ENCODE peak calls at places on chromosomes 4 and X, in seven cellular contexts. Q is K562, L is SK-N-SH, E is H1, S is GM12878, N is HCT116, J is HepG2. H is an unnamed sample.

GRCh38 chr4:163598489-163598888 is 104.0 kb downstream of the TMA16 start:
- DNase-seq in Q (no peak), L (no peak), E (no peak), S (no peak), N (no peak), J (no peak), H (no peak)

GRCh38 chrX:12480956-12481355 is 310.3 kb upstream of the PRPS2 start:
- DNase-seq in Q (no peak), L (no peak), E (no peak), S (no peak), N (no peak), J (no peak), H (no peak)

GRCh38 chr4:108080752-108081151 is 88.0 kb downstream of the LEF1 start:
- DNase-seq in Q (no peak), L (no peak), E (no peak), S (no peak), N (no peak), J (no peak), H (no peak)

GRCh38 chrX:107924136-107924746 is 57.9 kb downstream of the TEX13B start:
- DNase-seq in Q (no peak), L (no peak), E (no peak), S (no peak), N (no peak), J (no peak), H (no peak)

GRCh38 chrX:56788717-56789122 is 59.7 kb downstream of the NBDY start:
- DNase-seq in Q (peak), L (no peak), E (no peak), S (no peak), N (no peak), J (peak), H (no peak)

GRCh38 chr4:174222266-174222872 is 61.1 kb downstream of the FBXO8 start:
- DNase-seq in Q (peak), L (no peak), E (no peak), S (no peak), N (peak), J (peak), H (peak)

GRCh38 chr4:106208481-106209460 is 107.2 kb downstream of the TBCK start:
- DNase-seq in Q (no peak), L (no peak), E (no peak), S (no peak), N (no peak), J (no peak), H (no peak)

GRCh38 chrX:46381630-46382029 is 163.6 kb downstream of the ZNF674 start:
- DNase-seq in Q (peak), L (no peak), E (no peak), S (peak), N (peak), J (peak), H (no peak)

GRCh38 chr4:113043591-113043990 is 5.9 kb upstream of the ANK2 start:
- DNase-seq in Q (no peak), L (no peak), E (no peak), S (no peak), N (no peak), J (no peak), H (no peak)

GRCh38 chr4:156970501-156971167 is 965 bp downstream of the PDGFC start:
- DNase-seq in Q (no peak), L (peak), E (no peak), S (no peak), N (no peak), J (peak), H (peak)

GRCh38 chr4:35250771-35251170 is 993.5 kb downstream of the ARAP2 start:
- DNase-seq in Q (no peak), L (no peak), E (no peak), S (no peak), N (no peak), J (no peak), H (no peak)

GRCh38 chrX:120358687-120359086 is 3.2 kb upstream of the ATP1B4 start:
- DNase-seq in Q (no peak), L (no peak), E (no peak), S (no peak), N (no peak), J (no peak), H (no peak)

GRCh38 chr4:7478665-7479064 is 43.9 kb upstream of the PSAPL1 start:
- DNase-seq in Q (no peak), L (no peak), E (no peak), S (no peak), N (no peak), J (no peak), H (no peak)

GRCh38 chr4:106444557-106444956 is 76.0 kb upstream of the GIMD1 start:
- DNase-seq in Q (no peak), L (no peak), E (no peak), S (no peak), N (peak), J (peak), H (no peak)

GRCh38 chr4:40980318-40980883 is 230.6 kb downstream of the NSUN7 start:
- DNase-seq in Q (peak), L (no peak), E (no peak), S (no peak), N (no peak), J (peak), H (peak)

GRCh38 chr4:1797298-1797860 is 4.3 kb downstream of the FGFR3 start:
- DNase-seq in Q (no peak), L (no peak), E (no peak), S (no peak), N (no peak), J (no peak), H (no peak)

GRCh38 chr4:100823066-100823992 is 305.5 kb upstream of the EMCN start:
- DNase-seq in Q (no peak), L (no peak), E (no peak), S (peak), N (peak), J (peak), H (no peak)

GRCh38 chr4:22191565-22192301 is 243.2 kb upstream of the KCNIP4 start:
- DNase-seq in Q (no peak), L (no peak), E (no peak), S (no peak), N (no peak), J (no peak), H (no peak)

GRCh38 chr4:72951628-72952027 is 117.9 kb downstream of the COX18 start:
- DNase-seq in Q (no peak), L (no peak), E (no peak), S (no peak), N (no peak), J (no peak), H (no peak)

GRCh38 chrX:103488332-103488731 is 31.0 kb downstream of the RAB40A start:
- DNase-seq in Q (no peak), L (peak), E (no peak), S (no peak), N (peak), J (no peak), H (peak)

GRCh38 chr4:101232074-101232776 is 115.1 kb downstream of the PPP3CA start:
- DNase-seq in Q (no peak), L (no peak), E (no peak), S (no peak), N (no peak), J (no peak), H (no peak)

GRCh38 chrX:72569786-72570185 is 2.9 kb downstream of the HDAC8 start:
- DNase-seq in Q (no peak), L (no peak), E (no peak), S (no peak), N (no peak), J (no peak), H (no peak)

GRCh38 chr4:7763788-7764187 is 175.9 kb downstream of the AFAP1 start:
- DNase-seq in Q (no peak), L (no peak), E (no peak), S (no peak), N (no peak), J (no peak), H (no peak)

GRCh38 chr4:156609421-156609820 is 362.2 kb downstream of the PDGFC start:
- DNase-seq in Q (no peak), L (no peak), E (no peak), S (no peak), N (no peak), J (no peak), H (no peak)

GRCh38 chrX:39905475-39905889 is 192.3 kb downstream of the BCOR start:
- DNase-seq in Q (peak), L (peak), E (no peak), S (no peak), N (no peak), J (no peak), H (no peak)

GRCh38 chr4:56288663-56289062 is 98.6 kb downstream of the AASDH start:
- DNase-seq in Q (no peak), L (no peak), E (no peak), S (no peak), N (no peak), J (no peak), H (no peak)

GRCh38 chr4:147110473-147110872 is 164.8 kb upstream of the TTC29 start:
- DNase-seq in Q (no peak), L (no peak), E (no peak), S (no peak), N (no peak), J (no peak), H (no peak)

GRCh38 chr4:91325495-91325894 is 978.3 kb upstream of the GRID2 start:
- DNase-seq in Q (no peak), L (peak), E (no peak), S (no peak), N (peak), J (no peak), H (no peak)

GRCh38 chrX:11881485-11882170 is 123.6 kb downstream of the MSL3 start:
- DNase-seq in Q (no peak), L (no peak), E (no peak), S (no peak), N (no peak), J (no peak), H (no peak)

GRCh38 chr4:83436680-83437079 is 18.9 kb downstream of the HELQ start:
- DNase-seq in Q (no peak), L (no peak), E (no peak), S (no peak), N (no peak), J (no peak), H (no peak)

DNA sequence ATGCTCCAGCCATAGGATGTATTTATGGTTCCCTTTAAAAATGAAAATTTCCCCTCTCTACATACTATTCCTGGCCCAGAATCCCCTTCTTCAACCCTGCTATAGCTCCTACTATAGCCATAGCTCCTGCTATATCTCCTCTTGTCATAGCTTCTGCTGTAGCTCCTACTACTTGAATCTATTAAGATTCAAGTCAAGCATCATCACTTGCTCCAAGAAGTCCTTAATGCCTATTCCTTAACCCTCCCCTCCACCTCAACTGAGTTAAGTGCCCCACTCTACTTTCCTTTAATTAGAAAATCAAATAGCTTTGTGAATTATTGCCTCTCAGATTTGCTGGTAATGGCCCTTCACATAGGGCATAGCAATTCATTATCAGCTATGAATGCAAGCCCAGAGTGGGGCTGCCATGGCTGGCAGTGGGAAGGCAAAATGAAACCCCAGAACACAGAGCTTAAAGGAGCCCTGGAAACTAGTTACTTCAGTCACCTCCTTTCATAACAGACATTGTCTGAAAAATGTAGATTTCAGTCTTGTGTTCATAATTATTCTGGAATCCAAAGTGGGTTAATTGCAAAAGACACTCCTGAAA is 15.4 kb downstream of the OCIAD2 start:
- DNase-seq in Q (no peak), L (no peak), E (no peak), S (no peak), N (no peak), J (no peak), H (no peak)
- TF ChIP-seq JUND in Q (no peak), L (no peak), E (no peak), S (no peak), N (no peak), J (no peak), H (no peak)

GRCh38 chr4:148514041-148514440 is 71.8 kb upstream of the NR3C2 start:
- DNase-seq in Q (no peak), L (no peak), E (no peak), S (no peak), N (no peak), J (no peak), H (no peak)
- TF ChIP-seq JUND in Q (no peak), L (peak), E (no peak), S (no peak), N (peak), J (no peak), H (no peak)

GRCh38 chr4:10161840-10162239 is 45.2 kb upstream of the WDR1 start:
- DNase-seq in Q (no peak), L (no peak), E (no peak), S (no peak), N (no peak), J (no peak), H (no peak)

GRCh38 chr4:10162341-10163000 is 45.9 kb upstream of the WDR1 start:
- DNase-seq in Q (no peak), L (no peak), E (no peak), S (no peak), N (no peak), J (peak), H (peak)

GRCh38 chr4:10167201-10167600 is 50.6 kb upstream of the WDR1 start:
- DNase-seq in Q (no peak), L (no peak), E (no peak), S (no peak), N (no peak), J (no peak), H (no peak)

GRCh38 chr4:10163296-10163695 is 46.7 kb upstream of the WDR1 start:
- DNase-seq in Q (no peak), L (no peak), E (no peak), S (no peak), N (no peak), J (no peak), H (no peak)

GRCh38 chr4:10164877-10165283 is 48.3 kb upstream of the WDR1 start:
- DNase-seq in Q (peak), L (peak), E (peak), S (no peak), N (peak), J (peak), H (no peak)
- TF ChIP-seq JUND in Q (no peak), L (no peak), E (no peak), S (no peak), N (no peak), J (no peak), H (no peak)

GRCh38 chr4:54254915-54255246 is 25.8 kb downstream of the PDGFRA start:
- DNase-seq in Q (no peak), L (no peak), E (no peak), S (no peak), N (no peak), J (no peak), H (no peak)
- TF ChIP-seq JUND in Q (no peak), L (no peak), E (no peak), S (no peak), N (no peak), J (no peak), H (no peak)

DNA sequence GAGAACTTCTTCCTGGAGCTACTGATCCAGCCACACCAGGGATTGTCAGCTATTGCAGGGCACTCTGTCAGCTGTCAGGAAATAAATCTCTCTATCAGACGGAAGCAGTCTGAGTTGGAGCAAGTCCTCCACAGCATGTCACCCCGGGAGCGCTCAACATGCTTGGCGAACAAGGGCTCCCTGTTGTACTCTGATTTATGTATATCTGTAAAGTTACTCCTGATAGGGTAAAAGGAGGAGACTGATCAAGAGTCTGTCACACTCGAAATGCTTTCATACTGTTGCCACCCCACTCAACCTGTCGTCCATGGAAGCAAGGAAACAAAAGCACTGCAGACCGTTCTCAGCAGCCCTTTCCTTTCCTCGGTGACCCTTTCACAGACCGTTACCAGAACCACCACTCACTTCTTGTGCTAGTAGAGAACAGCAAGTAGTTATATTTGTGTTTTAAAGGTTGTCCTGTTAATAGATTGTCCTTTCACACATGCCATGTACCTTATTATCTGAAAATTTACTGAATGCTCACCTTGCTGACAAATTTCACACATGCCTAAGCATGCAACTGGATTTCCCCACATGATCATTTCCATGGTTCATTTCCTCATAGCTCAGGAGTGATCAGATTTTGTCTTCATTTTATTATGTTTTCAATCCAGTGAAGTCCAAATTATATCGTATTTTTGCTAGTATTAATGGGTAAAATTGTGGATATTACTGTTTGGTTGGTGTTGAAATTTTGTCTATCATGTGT is 2108.9 kb upstream of the TENM3 start:
- DNase-seq in Q (no peak), L (no peak), E (no peak), S (no peak), N (no peak), J (no peak), H (no peak)
- TF ChIP-seq JUND in Q (no peak), L (no peak), E (no peak), S (no peak), N (no peak), J (no peak), H (no peak)